ENCODE peak calls at places on chromosome 1, in seven cellular contexts. Q is CD8-positive, alpha-beta T cell; K is SJSA1; R is pancreas; H is Karpas-422; C is adrenal gland; M is bronchial epithelial cell. A is an unnamed sample.
A peak's percentile ranks its signal among the peaks of the same experiment; 100 is the strongest.

GRCh38 chr1:109263234-109263596 is 13.9 kb downstream of the CELSR2 start:
- DNase-seq in Q (no peak), K (no peak), R (no peak), H (no peak), C (no peak), M (peak; percentile 95), A (no peak)

GRCh38 chr1:117215019-117215418 is 4.3 kb upstream of the VTCN1 start:
- DNase-seq in Q (no peak), K (no peak), R (no peak), H (no peak), C (no peak), M (no peak), A (no peak)

GRCh38 chr1:212514782-212515181 is 82.1 kb downstream of the NENF start:
- DNase-seq in Q (no peak), K (no peak), R (no peak), H (no peak), C (no peak), M (no peak), A (no peak)

GRCh38 chr1:16026723-16027484 is 5.1 kb downstream of the CLCNKA start:
- DNase-seq in Q (peak; percentile 4), K (no peak), R (no peak), H (peak; percentile 54), C (no peak), M (no peak), A (peak; percentile 71)

GRCh38 chr1:21811875-21812305 is at the start of gene LDLRAD2:
- DNase-seq in Q (no peak), K (no peak), R (no peak), H (peak; percentile 10), C (no peak), M (no peak), A (no peak)

GRCh38 chr1:93437976-93438605 is 9.8 kb upstream of the FNBP1L start:
- DNase-seq in Q (no peak), K (no peak), R (no peak), H (peak; percentile 81), C (no peak), M (peak; percentile 70), A (no peak)

GRCh38 chr1:101474039-101474665 is 237.3 kb downstream of the S1PR1 start:
- DNase-seq in Q (no peak), K (no peak), R (no peak), H (peak; percentile 83), C (no peak), M (peak; percentile 25), A (no peak)

GRCh38 chr1:43306688-43307457 is 6.1 kb downstream of the TIE1 start:
- DNase-seq in Q (no peak), K (no peak), R (no peak), H (no peak), C (no peak), M (no peak), A (no peak)

GRCh38 chr1:79006564-79006963 is at the start of gene ADGRL4:
- DNase-seq in Q (no peak), K (no peak), R (no peak), H (no peak), C (peak; percentile 26), M (no peak), A (peak; percentile 53)

GRCh38 chr1:2169200-2169836 is 25.3 kb downstream of the FAAP20 start:
- DNase-seq in Q (no peak), K (no peak), R (no peak), H (no peak), C (no peak), M (no peak), A (no peak)

GRCh38 chr1:50023292-50024159 is at the start of gene AGBL4:
- DNase-seq in Q (no peak), K (peak; percentile 33), R (peak; percentile 58), H (no peak), C (peak; percentile 55), M (peak; percentile 11), A (no peak)

GRCh38 chr1:248755505-248755904 is at the start of gene LYPD8:
- DNase-seq in Q (no peak), K (no peak), R (no peak), H (no peak), C (no peak), M (no peak), A (no peak)

GRCh38 chr1:115211071-115211745 is 121.9 kb upstream of the TSPAN2 start:
- DNase-seq in Q (no peak), K (no peak), R (peak; percentile 60), H (no peak), C (no peak), M (no peak), A (peak; percentile 37)

GRCh38 chr1:27418326-27418761 is 25.9 kb downstream of the GPR3 start:
- DNase-seq in Q (no peak), K (peak; percentile 87), R (peak; percentile 50), H (no peak), C (peak; percentile 75), M (peak; percentile 92), A (peak; percentile 78)

GRCh38 chr1:162008799-162009198 is 14.9 kb downstream of the OLFML2B start:
- DNase-seq in Q (no peak), K (no peak), R (no peak), H (no peak), C (no peak), M (no peak), A (no peak)

GRCh38 chr1:222095606-222096475 is 354.0 kb upstream of the DUSP10 start:
- DNase-seq in Q (peak; percentile 28), K (no peak), R (no peak), H (peak; percentile 84), C (peak; percentile 40), M (peak; percentile 26), A (peak; percentile 17)

GRCh38 chr1:17527036-17527914 is 12.2 kb upstream of the ARHGEF10L start:
- DNase-seq in Q (no peak), K (no peak), R (no peak), H (no peak), C (no peak), M (no peak), A (peak; percentile 32)

GRCh38 chr1:175717610-175718195 is 25.7 kb downstream of the TNR start:
- DNase-seq in Q (no peak), K (no peak), R (no peak), H (no peak), C (no peak), M (no peak), A (no peak)
- H3K27me3 ChIP-seq in Q (no peaks in the 10 kb centered on the region), K (no peaks in the 10 kb centered on the region), R (no peaks in the 10 kb centered on the region), H (no peaks in the 10 kb centered on the region), C (no peaks in the 10 kb centered on the region), M (no peaks in the 10 kb centered on the region), A (no peaks in the 10 kb centered on the region)

GRCh38 chr1:11651017-11651416 is 3.2 kb downstream of the FBXO2 start:
- DNase-seq in Q (no peak), K (no peak), R (no peak), H (no peak), C (no peak), M (no peak), A (no peak)
- H3K4me3 ChIP-seq in Q (peak overlapping the region; percentile 25), K (no peak overlapping the region), R (peak overlapping the region; percentile 23), H (peak overlapping the region; percentile 30), C (no peak overlapping the region), M (no peak overlapping the region), A (no peak overlapping the region)

GRCh38 chr1:920008-920407 is 3.7 kb upstream of the SAMD11 start:
- DNase-seq in Q (no peak), K (no peak), R (no peak), H (no peak), C (no peak), M (no peak), A (no peak)

GRCh38 chr1:920506-920905 is 3.2 kb upstream of the SAMD11 start:
- DNase-seq in Q (no peak), K (no peak), R (no peak), H (no peak), C (no peak), M (no peak), A (no peak)

GRCh38 chr1:923131-923990 is at the start of gene SAMD11:
- DNase-seq in Q (peak; percentile 56), K (peak; percentile 85), R (peak; percentile 77), H (peak; percentile 87), C (peak; percentile 87), M (no peak), A (peak; percentile 74)

GRCh38 chr1:919271-919872 is 4.4 kb upstream of the SAMD11 start:
- DNase-seq in Q (no peak), K (no peak), R (no peak), H (no peak), C (no peak), M (no peak), A (no peak)

GRCh38 chr1:921011-921837 is 2.5 kb upstream of the SAMD11 start:
- DNase-seq in Q (no peak), K (peak; percentile 75), R (no peak), H (peak; percentile 82), C (peak; percentile 69), M (peak; percentile 28), A (peak; percentile 79)
- H3K27me3 ChIP-seq in Q (peaks cover 42% of the 10 kb centered on the region), K (peaks cover 24% of the 10 kb centered on the region), R (peaks cover 3% of the 10 kb centered on the region), H (no peaks in the 10 kb centered on the region), C (peaks cover 63% of the 10 kb centered on the region), M (peaks cover 66% of the 10 kb centered on the region), A (no peaks in the 10 kb centered on the region)

DNA sequence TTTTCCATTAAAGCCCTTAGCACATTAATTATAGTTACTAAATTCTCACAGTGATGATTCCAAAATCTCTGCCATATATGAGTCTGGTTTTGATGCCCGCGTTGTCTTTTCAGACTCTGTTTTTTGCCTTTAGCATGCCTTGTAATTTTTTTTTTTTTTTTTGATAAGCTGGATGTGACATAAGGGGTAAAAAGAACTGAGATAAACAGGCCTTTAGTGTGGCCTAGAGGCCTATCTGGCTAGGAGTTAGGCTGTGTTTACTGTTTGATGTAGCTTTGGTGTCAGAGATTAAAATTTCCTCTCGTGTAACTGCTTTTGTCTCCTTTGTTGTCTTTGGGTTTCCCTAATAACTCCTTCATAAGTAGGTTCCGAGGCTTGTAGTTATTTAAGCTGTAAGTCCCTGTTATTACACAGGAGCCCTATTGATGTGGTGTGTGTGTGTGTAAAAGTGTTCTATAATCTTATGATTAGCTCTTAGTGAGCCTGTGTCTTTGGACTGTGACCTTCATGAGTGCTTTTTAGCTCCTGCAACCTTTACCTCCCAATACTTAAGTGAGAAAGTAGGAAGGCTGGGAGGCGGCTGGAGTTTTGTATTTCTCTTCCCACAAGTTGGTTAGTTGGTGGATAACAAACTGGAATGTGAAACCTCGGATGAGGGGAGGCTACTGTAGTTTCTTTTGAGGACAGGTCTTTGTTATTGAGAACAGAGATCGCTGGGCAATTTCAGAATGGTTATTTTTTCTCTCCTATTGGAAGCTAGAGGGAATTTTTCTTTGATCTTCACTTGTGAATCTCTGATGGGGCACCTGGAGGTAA is 19.3 kb downstream of the HS2ST1 start:
- DNase-seq in Q (no peak), K (no peak), R (no peak), H (no peak), C (no peak), M (no peak), A (no peak)
- H3K4me3 ChIP-seq in Q (no peak overlapping the region), K (no peak overlapping the region), R (no peak overlapping the region), H (no peak overlapping the region), C (no peak overlapping the region), M (no peak overlapping the region), A (no peak overlapping the region)

DNA sequence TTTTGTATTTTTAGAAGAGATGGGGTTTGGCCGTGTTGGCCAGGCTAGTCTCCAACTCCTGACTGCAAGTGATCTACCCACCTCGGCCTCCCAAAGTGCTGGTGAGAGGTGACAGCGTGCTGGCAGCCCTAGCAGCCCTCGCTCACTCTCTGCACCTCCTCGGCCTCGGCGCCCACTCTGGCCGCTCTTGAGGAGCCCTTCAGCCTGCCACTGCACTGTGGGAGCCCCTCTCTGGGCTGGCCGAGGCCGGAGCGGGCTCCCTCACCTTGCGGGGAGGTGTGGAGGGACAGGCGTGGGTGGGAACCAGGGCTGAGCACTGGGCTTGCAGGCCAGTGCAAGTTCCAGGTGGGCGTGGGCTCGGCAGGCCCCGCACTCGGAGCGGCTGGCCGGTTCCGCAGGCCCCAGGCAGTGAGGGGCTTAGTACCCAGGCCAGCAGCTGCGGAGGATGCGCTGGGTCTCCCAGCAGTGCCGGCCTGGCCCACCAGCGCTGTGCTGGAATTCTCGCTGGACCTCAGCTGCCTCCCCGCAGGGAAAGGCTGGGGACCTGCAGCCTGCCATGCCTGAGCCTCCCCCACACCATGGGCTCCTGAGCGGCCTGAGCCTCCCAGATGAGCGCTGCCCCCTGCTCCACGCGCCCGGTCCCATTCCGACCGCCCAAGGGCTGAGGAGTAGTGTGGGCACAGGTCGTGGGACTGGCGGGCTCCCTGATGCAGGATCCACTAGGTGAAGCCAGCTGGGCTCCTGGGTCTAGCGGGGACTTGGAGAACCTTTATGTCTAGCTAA is 3.4 kb upstream of the LBR start:
- DNase-seq in Q (no peak), K (no peak), R (no peak), H (no peak), C (no peak), M (no peak), A (no peak)
- H3K27me3 ChIP-seq in Q (no peaks in the 10 kb centered on the region), K (no peaks in the 10 kb centered on the region), R (no peaks in the 10 kb centered on the region), H (no peaks in the 10 kb centered on the region), C (no peaks in the 10 kb centered on the region), M (no peaks in the 10 kb centered on the region), A (no peaks in the 10 kb centered on the region)

A was measured in uterus.